ENCODE peak calls at places on chromosomes 1 and 21, in four cellular contexts. I, R, A and M are unnamed samples.

GRCh38 chr1:232622378-232622777 is 7.6 kb downstream of the SIPA1L2 start:
- DNase-seq in A (no peak), I (no peak), R (no peak), M (peak; percentile 85)

GRCh38 chr1:53511323-53511932 is 52.2 kb downstream of the DMRTB1 start:
- DNase-seq in R (no peak), A (no peak), I (no peak), M (no peak)

GRCh38 chr1:173482683-173483082 is 5.5 kb downstream of the PRDX6 start:
- DNase-seq in R (no peak), A (no peak), I (no peak), M (no peak)

GRCh38 chr1:233998926-233999325 is 94.5 kb downstream of the SLC35F3 start:
- DNase-seq in A (no peak), R (no peak), I (no peak), M (no peak)

GRCh38 chr1:205950280-205950679 is 7.0 kb upstream of the SLC26A9 start:
- DNase-seq in A (no peak), I (no peak), R (no peak), M (no peak)

GRCh38 chr1:26970810-26971209 is 10.5 kb upstream of the KDF1 start:
- DNase-seq in A (no peak), R (no peak), I (no peak), M (no peak)

GRCh38 chr1:62746086-62746808 is 37.7 kb upstream of the ATG4C start:
- DNase-seq in A (no peak), I (no peak), R (peak; percentile 26), M (peak; percentile 31)

GRCh38 chr1:206557636-206558473 is 50.5 kb downstream of the RASSF5 start:
- DNase-seq in I (no peak), R (peak; percentile 44), A (no peak), M (no peak)

GRCh38 chr1:55812281-55812680 is 597.1 kb upstream of the USP24 start:
- DNase-seq in I (no peak), R (no peak), A (no peak), M (no peak)

GRCh38 chr1:31005617-31006166 is 59.8 kb downstream of the PUM1 start:
- DNase-seq in A (no peak), R (no peak), I (no peak), M (no peak)

GRCh38 chr1:12452262-12452661 is 165.7 kb downstream of the DHRS3 start:
- DNase-seq in I (no peak), A (no peak), R (no peak), M (no peak)

GRCh38 chr1:115810609-115811008 is 30.3 kb downstream of the NHLH2 start:
- DNase-seq in R (no peak), A (no peak), I (no peak), M (no peak)

GRCh38 chr1:115811140-115811828 is 29.6 kb downstream of the NHLH2 start:
- DNase-seq in R (no peak), A (no peak), I (no peak), M (no peak)

GRCh38 chr1:115813735-115814134 is 27.2 kb downstream of the NHLH2 start:
- DNase-seq in R (no peak), I (no peak), A (no peak), M (no peak)

GRCh38 chr1:115815694-115816093 is 25.2 kb downstream of the NHLH2 start:
- DNase-seq in A (no peak), I (no peak), R (no peak), M (no peak)

DNA sequence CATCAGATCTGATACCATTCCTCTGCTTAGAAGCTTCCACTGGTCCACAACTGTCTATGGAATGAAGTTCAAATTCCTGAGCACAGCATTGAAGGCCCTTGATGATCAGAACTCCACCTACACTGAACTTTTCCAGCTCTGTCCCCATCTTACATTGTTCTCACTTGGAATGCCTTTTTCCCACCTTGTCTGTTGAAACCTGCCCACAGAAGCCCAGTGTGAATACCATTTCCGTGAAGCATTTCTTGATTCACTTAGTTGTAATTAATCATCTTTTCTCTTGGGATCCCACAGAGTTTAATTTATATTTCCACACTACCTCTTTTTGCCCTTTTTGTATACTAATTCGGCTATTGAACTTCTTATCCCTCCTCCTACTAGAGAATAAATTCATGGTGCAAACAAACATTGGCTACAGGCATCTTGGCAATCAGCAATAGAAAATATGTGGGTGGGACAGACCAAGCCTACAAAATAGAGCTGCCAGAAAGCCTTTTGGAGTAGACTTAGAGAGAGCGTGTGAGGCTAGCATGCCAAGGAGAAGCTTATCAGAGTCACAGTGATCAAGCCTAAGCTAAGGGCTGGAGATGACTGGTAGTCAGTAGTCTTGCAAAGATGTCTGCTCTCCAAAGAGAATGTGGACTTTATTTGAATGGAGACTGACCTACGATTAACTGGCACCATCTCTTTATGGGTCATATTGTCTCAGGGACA is 26.1 kb downstream of the NHLH2 start:
- DNase-seq in A (no peak), I (no peak), R (no peak), M (no peak)
- TF ChIP-seq JUND in A (no peak), I (no peak), R (no peak), M (no peak)

DNA sequence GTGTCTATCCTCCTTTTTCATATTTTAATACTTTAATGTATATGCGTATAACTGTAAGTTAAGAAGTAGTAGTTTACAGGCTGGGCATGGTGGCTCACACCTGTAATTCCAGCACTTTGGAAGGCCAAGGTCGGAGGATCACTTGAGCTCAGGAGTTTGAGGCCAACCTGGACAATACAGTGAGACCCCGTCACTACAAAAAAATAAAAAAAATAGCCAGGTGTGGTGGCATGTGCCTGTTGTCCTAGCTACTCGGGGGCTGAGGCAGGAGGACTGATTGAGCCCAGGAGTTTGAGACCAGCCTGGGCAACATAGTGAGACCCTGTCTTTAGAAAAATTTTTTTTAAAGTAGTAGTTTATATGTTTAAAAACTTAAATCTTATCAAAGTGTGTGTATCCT is 22.3 kb downstream of the ATPAF1 start:
- DNase-seq in R (no peak), I (no peak), A (no peak), M (no peak)
- TF ChIP-seq EGR1 in R (no peak), I (no peak), A (no peak), M (no peak)

GRCh38 chr1:203464226-203464625 is 11.4 kb upstream of the PRELP start:
- DNase-seq in A (no peak), I (no peak), R (no peak), M (no peak)

GRCh38 chr1:203464743-203465142 is 10.9 kb upstream of the PRELP start:
- DNase-seq in I (no peak), R (no peak), A (no peak), M (no peak)

GRCh38 chr1:203462878-203463277 is 12.7 kb upstream of the PRELP start:
- DNase-seq in R (no peak), A (no peak), I (no peak), M (no peak)

GRCh38 chr1:203462143-203462542 is 13.5 kb upstream of the PRELP start:
- DNase-seq in R (no peak), I (no peak), A (no peak), M (no peak)

GRCh38 chr1:203463469-203464062 is 12.0 kb upstream of the PRELP start:
- DNase-seq in R (no peak), A (no peak), I (no peak), M (no peak)
- TF ChIP-seq ZNF274 in R (no peak), A (no peak), I (no peak), M (no peak)

GRCh38 chr1:162317659-162318058 is 59.0 kb downstream of the SPATA46 start:
- DNase-seq in R (no peak), I (no peak), A (no peak), M (no peak)
- TF ChIP-seq JUND in R (no peak), I (no peak), A (no peak), M (no peak)

DNA sequence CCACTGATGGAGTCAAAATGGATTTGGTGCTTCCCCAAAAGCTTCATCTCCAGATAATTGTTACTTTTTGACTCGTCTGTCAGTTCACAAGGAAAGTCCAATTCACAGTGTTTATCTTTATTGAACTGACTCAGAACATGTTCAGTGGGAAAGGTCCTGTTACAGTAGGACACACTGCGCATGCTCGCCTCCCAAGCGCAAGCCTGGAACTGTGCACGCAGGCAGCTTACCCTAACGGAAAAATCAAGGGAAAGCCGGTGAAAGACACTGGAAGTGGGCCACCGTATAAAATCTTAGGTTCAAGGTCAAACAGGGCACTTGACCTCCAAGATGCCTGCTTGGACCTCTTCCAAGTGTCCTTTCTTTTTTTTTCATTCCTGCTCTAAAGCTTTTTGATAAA is 174.6 kb downstream of the USP25 start:
- DNase-seq in I (no peak), R (peak; percentile 11), A (no peak), M (no peak)
- TF ChIP-seq EGR1 in I (no peak), R (no peak), A (no peak), M (no peak)

GRCh38 chr1:117541585-117541984 is 64.3 kb upstream of the TENT5C start:
- DNase-seq in I (no peak), R (no peak), A (no peak), M (no peak)
- TF ChIP-seq ZNF274 in I (no peak), R (no peak), A (no peak), M (no peak)